ENCODE peak calls at places on chromosomes 2 and 18, in nine cellular contexts. J is T47D; F is T-cell; M is kidney epithelial cell; D is stimulated activated CD8-positive, alpha-beta memory T cell treated with anti-CD3 and anti-CD28 coated beads, Interleukin-4, amount 100 ng/mL, for 1 hour; Q is heart left ventricle; Z is fibroblast of the conjunctiva; O is NCI-H2081; B is H54. H is an unnamed sample.

GRCh38 chr2:50872543-50872942 is 159.4 kb downstream of the NRXN1 start:
- DNase-seq in D (no peak), Z (no peak), F (no peak), J (peak), M (no peak), Q (no peak), O (no peak), B (no peak), H (no peak)

GRCh38 chr2:101150306-101151140 is 659 bp downstream of the TBC1D8 start:
- DNase-seq in F (no peak), O (no peak), M (no peak), B (no peak), Z (no peak), J (no peak), D (no peak), Q (peak), H (no peak)

GRCh38 chr2:59684101-59684770 is 869.2 kb downstream of the BCL11A start:
- DNase-seq in B (no peak), Z (no peak), M (no peak), J (no peak), Q (no peak), F (no peak), O (no peak), D (no peak), H (no peak)

GRCh38 chr2:88855620-88856408 is 164.3 kb downstream of the RPIA start:
- DNase-seq in F (no peak), B (no peak), M (no peak), Z (no peak), J (no peak), D (no peak), O (no peak), Q (no peak), H (no peak)

GRCh38 chr18:75206637-75207297 is 2.2 kb downstream of the PTGR3 start:
- DNase-seq in Q (no peak), D (no peak), Z (no peak), B (no peak), J (no peak), F (no peak), O (no peak), M (no peak), H (no peak)

GRCh38 chr18:22470141-22470510 is 52.4 kb upstream of the CTAGE1 start:
- DNase-seq in D (no peak), F (no peak), Z (no peak), B (no peak), M (no peak), O (no peak), J (no peak), Q (no peak), H (no peak)

GRCh38 chr18:55642191-55642590 is 54.2 kb upstream of the TCF4 start:
- DNase-seq in D (no peak), Q (no peak), O (no peak), M (no peak), F (no peak), B (no peak), J (no peak), Z (no peak), H (no peak)

GRCh38 chr2:186426153-186427016 is 59.7 kb upstream of the ZC3H15 start:
- DNase-seq in D (no peak), B (no peak), J (no peak), Z (no peak), Q (no peak), F (no peak), O (no peak), M (no peak), H (no peak)

GRCh38 chr2:46404181-46404759 is 75.1 kb upstream of the TMEM247 start:
- DNase-seq in M (no peak), Q (no peak), B (no peak), F (no peak), O (no peak), Z (no peak), J (peak), D (no peak), H (no peak)

GRCh38 chr2:26631401-26631800 is 9.8 kb downstream of the CIB4 start:
- DNase-seq in M (no peak), D (no peak), O (no peak), J (no peak), Q (peak), Z (no peak), B (no peak), F (no peak), H (no peak)

GRCh38 chr2:74625658-74626425 is 22.3 kb downstream of the M1AP start:
- DNase-seq in J (no peak), Z (no peak), F (no peak), B (no peak), Q (no peak), M (no peak), D (no peak), O (no peak), H (no peak)

GRCh38 chr2:234003972-234004617 is 46.4 kb upstream of the SPP2 start:
- DNase-seq in M (peak), O (no peak), B (peak), Z (peak), F (no peak), Q (no peak), D (no peak), J (peak), H (no peak)

GRCh38 chr2:113962692-113963480 is 73.0 kb downstream of the ACTR3 start:
- DNase-seq in D (no peak), B (no peak), O (no peak), Q (no peak), J (no peak), F (no peak), M (no peak), Z (peak), H (no peak)

GRCh38 chr2:102983786-102984185 is 222.0 kb downstream of the TMEM182 start:
- DNase-seq in Q (no peak), F (no peak), M (no peak), D (no peak), O (no peak), Z (no peak), B (no peak), J (no peak), H (no peak)

GRCh38 chr2:216615298-216616082 is 17.7 kb upstream of the IGFBP2 start:
- DNase-seq in J (no peak), Q (no peak), D (no peak), Z (no peak), B (no peak), O (no peak), M (no peak), F (no peak), H (no peak)